ENCODE peak calls at places on chromosomes 16 and 17, in ten cellular contexts. E is trophoblast cell; I is spleen; J is heart right ventricle; H is heart left ventricle; T is pancreas; Z is thoracic aorta; G is left ventricle myocardium inferior; W is cardiac muscle cell; X is CD8-positive, alpha-beta T cell. P is an unnamed sample.
A peak's percentile ranks its signal among the peaks of the same experiment; 100 is the strongest.

GRCh38 chr16:15606521-15607220 is 36.3 kb downstream of the MARF1 start:
- DNase-seq in E (no peak), I (no peak), J (no peak), H (no peak), T (no peak), Z (no peak), G (no peak), W (no peak), X (no peak), P (no peak)

GRCh38 chr17:65228734-65229390 is 91.7 kb downstream of the RGS9 start:
- DNase-seq in E (no peak), I (no peak), J (no peak), H (no peak), T (no peak), Z (no peak), G (no peak), W (peak; percentile 4), X (peak; percentile 33), P (no peak)

GRCh38 chr17:65956814-65957213 is 235.1 kb downstream of the CEP112 start:
- DNase-seq in E (no peak), I (no peak), J (no peak), H (no peak), T (no peak), Z (no peak), G (no peak), W (no peak), X (no peak), P (no peak)

GRCh38 chr16:65760874-65761273 is 605.6 kb upstream of the CDH5 start:
- DNase-seq in E (no peak), I (no peak), J (no peak), H (no peak), T (no peak), Z (no peak), G (no peak), W (no peak), X (no peak), P (no peak)

GRCh38 chr16:89853306-89853993 is 19.9 kb upstream of the TCF25 start:
- DNase-seq in E (no peak), I (no peak), J (no peak), H (no peak), T (no peak), Z (no peak), G (no peak), W (no peak), X (peak; percentile 2), P (no peak)

GRCh38 chr17:77476006-77476405 is 335.2 kb downstream of the SEC14L1 start:
- DNase-seq in E (no peak), I (no peak), J (no peak), H (no peak), T (no peak), Z (no peak), G (no peak), W (no peak), X (no peak), P (no peak)

GRCh38 chr16:23852794-23853562 is 17.2 kb downstream of the PRKCB start:
- DNase-seq in E (no peak), I (no peak), J (no peak), H (no peak), T (no peak), Z (no peak), G (no peak), W (no peak), X (no peak), P (no peak)

GRCh38 chr16:88405325-88406060 is 22.7 kb downstream of the ZNF469 start:
- DNase-seq in E (no peak), I (no peak), J (peak; percentile 29), H (no peak), T (no peak), Z (no peak), G (no peak), W (no peak), X (no peak), P (no peak)

GRCh38 chr16:324451-325334 is 27.8 kb downstream of the AXIN1 start:
- DNase-seq in E (peak; percentile 97), I (peak; percentile 90), J (no peak), H (no peak), T (no peak), Z (no peak), G (peak; percentile 33), W (no peak), X (peak; percentile 87), P (no peak)

GRCh38 chr16:82715833-82716232 is 89.1 kb downstream of the CDH13 start:
- DNase-seq in E (no peak), I (no peak), J (peak; percentile 62), H (peak; percentile 79), T (no peak), Z (no peak), G (peak; percentile 60), W (peak; percentile 12), X (no peak), P (no peak)

GRCh38 chr17:34354637-34355036 is 1.6 kb upstream of the CCL13 start:
- DNase-seq in E (no peak), I (no peak), J (no peak), H (no peak), T (no peak), Z (no peak), G (no peak), W (no peak), X (no peak), P (no peak)

DNA sequence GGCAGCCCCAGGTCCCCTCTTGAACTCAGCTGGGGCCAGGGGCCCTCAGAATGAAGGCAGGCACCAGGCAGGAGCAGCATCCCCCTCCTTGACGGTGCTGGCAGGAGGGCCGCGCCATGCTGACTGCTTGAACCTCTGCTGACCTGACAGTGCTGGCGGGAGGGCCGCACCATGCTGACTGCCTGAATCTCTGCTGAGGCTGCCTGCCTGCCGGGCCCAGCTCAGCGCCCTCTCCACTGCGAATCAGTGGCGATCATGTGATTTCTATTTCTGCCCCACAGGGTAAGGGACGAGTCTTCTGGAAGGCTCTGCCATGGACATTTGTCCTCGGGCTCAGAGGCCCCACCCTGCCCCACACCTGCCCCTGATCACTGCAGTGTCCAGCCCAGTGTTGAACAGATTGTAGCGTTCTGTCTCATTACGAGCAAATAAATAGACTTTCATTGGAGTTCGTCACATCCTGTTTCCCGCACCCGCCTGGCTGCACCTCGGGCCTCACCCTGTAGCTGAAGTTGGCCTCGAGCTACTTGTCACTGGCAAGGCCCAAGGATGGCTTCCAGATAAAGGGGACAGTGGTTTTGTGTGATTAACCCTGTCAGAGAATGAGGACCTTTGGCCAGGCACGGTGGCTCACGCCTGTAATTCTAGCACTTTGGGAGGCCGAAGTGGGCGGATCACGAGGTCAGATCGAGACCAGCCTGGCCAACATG is 8.6 kb downstream of the C16orf90 start:
- DNase-seq in E (no peak), I (peak; percentile 52), J (no peak), H (no peak), T (no peak), Z (no peak), G (no peak), W (no peak), X (no peak), P (no peak)
- H3K9me3 ChIP-seq in E (peaks cover 1% of the 10 kb centered on the region), I (no peaks in the 10 kb centered on the region), J (no peaks in the 10 kb centered on the region), H (no peaks in the 10 kb centered on the region), T (no peaks in the 10 kb centered on the region), Z (no peaks in the 10 kb centered on the region), G (no peaks in the 10 kb centered on the region), W (no peaks in the 10 kb centered on the region), X (no peaks in the 10 kb centered on the region), P (no peaks in the 10 kb centered on the region)

GRCh38 chr17:28055546-28056275 is 13.2 kb downstream of the NLK start:
- DNase-seq in E (no peak), I (no peak), J (no peak), H (no peak), T (no peak), Z (no peak), G (no peak), W (no peak), X (no peak), P (no peak)
- H3K27ac ChIP-seq in E (no peak overlapping the region), I (no peak overlapping the region), J (no peak overlapping the region), H (no peak overlapping the region), T (no peak overlapping the region), Z (no peak overlapping the region), G (no peak overlapping the region), W (no peak overlapping the region), X (no peak overlapping the region), P (no peak overlapping the region)

GRCh38 chr17:7490144-7490543 is 6.0 kb downstream of the POLR2A start:
- DNase-seq in E (no peak), I (peak; percentile 3), J (no peak), H (no peak), T (no peak), Z (no peak), G (no peak), W (no peak), X (no peak), P (no peak)

GRCh38 chr17:7484964-7485377 is 805 bp downstream of the POLR2A start:
- DNase-seq in E (no peak), I (no peak), J (no peak), H (no peak), T (no peak), Z (no peak), G (no peak), W (no peak), X (no peak), P (no peak)

GRCh38 chr17:7483238-7484066 is 714 bp upstream of the POLR2A start:
- DNase-seq in E (peak; percentile 89), I (peak; percentile 98), J (peak; percentile 97), H (peak; percentile 97), T (peak; percentile 94), Z (peak; percentile 93), G (peak; percentile 93), W (peak; percentile 95), X (peak; percentile 98), P (peak; percentile 98)

GRCh38 chr17:7484067-7484963 is at the start of gene POLR2A:
- DNase-seq in E (peak; percentile 96), I (peak; percentile 100), J (peak; percentile 98), H (peak; percentile 99), T (peak; percentile 97), Z (peak; percentile 88), G (peak; percentile 99), W (peak; percentile 96), X (peak; percentile 96), P (peak; percentile 99)

DNA sequence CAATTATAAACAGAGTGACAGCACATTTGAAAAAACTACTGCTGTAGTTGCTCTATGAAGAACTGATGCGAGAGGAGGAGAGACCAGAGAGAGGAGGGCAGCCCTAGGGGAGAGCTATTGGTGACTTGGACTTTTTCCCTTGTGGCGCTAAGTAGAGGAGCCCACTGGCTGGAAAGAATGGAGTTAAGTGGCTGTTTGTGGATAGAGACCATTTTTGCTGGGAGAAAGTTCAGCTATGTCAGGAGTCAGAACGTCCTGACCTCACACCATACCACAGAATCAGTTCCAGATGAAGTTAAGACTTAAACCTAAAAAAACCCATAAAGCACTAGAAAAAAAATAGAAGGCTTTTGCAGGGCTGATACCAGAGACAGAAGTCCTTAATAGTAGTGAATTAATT is 2.0 kb downstream of the POLR2A start:
- DNase-seq in E (no peak), I (no peak), J (no peak), H (no peak), T (no peak), Z (no peak), G (no peak), W (no peak), X (no peak), P (no peak)
- H3K4me3 ChIP-seq in E (no peak overlapping the region), I (peak overlapping the region; percentile 59), J (peak overlapping the region; percentile 77), H (peak overlapping the region; percentile 69), T (peak overlapping the region; percentile 27), Z (peak overlapping the region; percentile 83), G (peak overlapping the region; percentile 78), W (peak overlapping the region; percentile 59), X (no peak overlapping the region), P (peak overlapping the region; percentile 49)

DNA sequence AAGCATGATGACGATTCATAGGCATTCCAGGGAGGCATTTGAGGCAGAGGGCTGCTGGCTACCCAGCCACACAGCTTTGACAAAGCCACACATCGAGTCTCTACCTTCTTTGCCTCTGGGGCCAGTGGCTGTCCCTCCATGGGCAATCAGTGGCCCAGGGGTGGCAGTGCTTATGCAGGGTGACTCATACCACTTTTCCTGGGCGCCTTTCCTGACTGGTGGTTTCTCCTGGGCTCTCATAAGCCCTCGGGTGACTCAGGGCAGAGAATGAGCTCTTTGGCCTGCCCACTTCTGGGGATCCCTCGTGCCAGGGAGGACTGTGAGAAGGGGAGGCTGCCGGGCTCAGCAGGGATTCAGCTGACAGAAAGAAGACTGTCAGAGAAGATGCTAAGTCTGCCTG is 148.3 kb upstream of the WSCD1 start:
- DNase-seq in E (no peak), I (peak; percentile 24), J (no peak), H (no peak), T (no peak), Z (no peak), G (no peak), W (no peak), X (no peak), P (no peak)
- H3K9me3 ChIP-seq in E (no peaks in the 10 kb centered on the region), I (no peaks in the 10 kb centered on the region), J (no peaks in the 10 kb centered on the region), H (no peaks in the 10 kb centered on the region), T (no peaks in the 10 kb centered on the region), Z (no peaks in the 10 kb centered on the region), G (peaks cover 3% of the 10 kb centered on the region), W (no peaks in the 10 kb centered on the region), X (no peaks in the 10 kb centered on the region), P (no peaks in the 10 kb centered on the region)

P was measured in right atrium auricular region.